ENCODE peak calls at places on chromosomes 3 and 15, in four cellular contexts. One of them, this sample, is unnamed.

GRCh38 chr3:171532294-171532693 is 72.1 kb upstream of the TNIK start:
- DNase-seq in HepG2: no peak
- DNase-seq in GM12878: no peak
- DNase-seq in SK-N-SH: no peak
- DNase-seq in this sample: no peak

GRCh38 chr15:74172751-74173544 is 562 bp upstream of the ISLR start:
- DNase-seq in SK-N-SH: peak; percentile 61
- DNase-seq in GM12878: no peak
- DNase-seq in HepG2: no peak
- DNase-seq in this sample: peak; percentile 34

GRCh38 chr3:187243933-187244564 is 46.8 kb downstream of the RTP1 start:
- DNase-seq in SK-N-SH: no peak
- DNase-seq in HepG2: no peak
- DNase-seq in GM12878: no peak
- DNase-seq in this sample: no peak

GRCh38 chr3:178623666-178624255 is 87.5 kb downstream of the KCNMB2 start:
- DNase-seq in SK-N-SH: no peak
- DNase-seq in GM12878: no peak
- DNase-seq in HepG2: no peak
- DNase-seq in this sample: no peak

GRCh38 chr3:190197346-190197763 is 76.7 kb upstream of the P3H2 start:
- DNase-seq in SK-N-SH: no peak
- DNase-seq in GM12878: no peak
- DNase-seq in HepG2: no peak
- DNase-seq in this sample: no peak

GRCh38 chr3:142098974-142099373 is 50.4 kb downstream of the TFDP2 start:
- DNase-seq in SK-N-SH: no peak
- DNase-seq in HepG2: no peak
- DNase-seq in GM12878: no peak
- DNase-seq in this sample: peak; percentile 39

GRCh38 chr3:184816654-184817053 is 4.7 kb downstream of the VPS8 start:
- DNase-seq in HepG2: no peak
- DNase-seq in GM12878: no peak
- DNase-seq in SK-N-SH: no peak
- DNase-seq in this sample: no peak

GRCh38 chr15:27167738-27168137 is 196.8 kb downstream of the GABRG3 start:
- DNase-seq in HepG2: no peak
- DNase-seq in GM12878: no peak
- DNase-seq in SK-N-SH: no peak
- DNase-seq in this sample: no peak

GRCh38 chr3:25648107-25648535 is 16.6 kb downstream of the TOP2B start:
- DNase-seq in GM12878: peak; percentile 76
- DNase-seq in HepG2: peak; percentile 77
- DNase-seq in SK-N-SH: peak; percentile 59
- DNase-seq in this sample: peak; percentile 77

GRCh38 chr3:112360574-112360973 is 27.6 kb downstream of the CD200 start:
- DNase-seq in HepG2: no peak
- DNase-seq in GM12878: no peak
- DNase-seq in SK-N-SH: no peak
- DNase-seq in this sample: no peak

GRCh38 chr15:100339999-100340398 is 1.8 kb downstream of the ADAMTS17 start:
- DNase-seq in HepG2: no peak
- DNase-seq in GM12878: no peak
- DNase-seq in SK-N-SH: no peak
- DNase-seq in this sample: no peak

GRCh38 chr3:186108106-186108940 is 566 bp downstream of the ETV5 start:
- DNase-seq in HepG2: peak; percentile 59
- DNase-seq in GM12878: no peak
- DNase-seq in SK-N-SH: peak; percentile 87
- DNase-seq in this sample: peak; percentile 63

GRCh38 chr3:131033480-131034080 is 6.9 kb downstream of the NEK11 start:
- DNase-seq in HepG2: peak; percentile 43
- DNase-seq in GM12878: no peak
- DNase-seq in SK-N-SH: peak; percentile 51
- DNase-seq in this sample: peak; percentile 57

GRCh38 chr15:79853492-79854328 is 43.1 kb downstream of the MTHFS start:
- DNase-seq in HepG2: peak; percentile 58
- DNase-seq in SK-N-SH: peak; percentile 60
- DNase-seq in GM12878: peak; percentile 52
- DNase-seq in this sample: peak; percentile 85

GRCh38 chr3:20931834-20932233 is 745.8 kb upstream of the SGO1 start:
- DNase-seq in GM12878: no peak
- DNase-seq in HepG2: no peak
- DNase-seq in SK-N-SH: no peak
- DNase-seq in this sample: no peak

GRCh38 chr3:69016901-69017300 is 3.4 kb upstream of the EOGT start:
- DNase-seq in SK-N-SH: no peak
- DNase-seq in HepG2: no peak
- DNase-seq in GM12878: no peak
- DNase-seq in this sample: peak; percentile 31

GRCh38 chr15:74302821-74303359 is 64.6 kb downstream of the CYP11A1 start:
- DNase-seq in GM12878: no peak
- DNase-seq in SK-N-SH: peak; percentile 93
- DNase-seq in HepG2: peak; percentile 11
- DNase-seq in this sample: peak; percentile 51

GRCh38 chr15:41866263-41866703 is 27.6 kb downstream of the SPTBN5 start:
- DNase-seq in SK-N-SH: peak; percentile 69
- DNase-seq in GM12878: no peak
- DNase-seq in HepG2: peak; percentile 31
- DNase-seq in this sample: no peak

GRCh38 chr15:33370225-33371020 is 59.7 kb downstream of the RYR3 start:
- DNase-seq in HepG2: no peak
- DNase-seq in SK-N-SH: no peak
- DNase-seq in GM12878: no peak
- DNase-seq in this sample: no peak

GRCh38 chr3:173587055-173587454 is 189.5 kb downstream of the NLGN1 start:
- DNase-seq in SK-N-SH: no peak
- DNase-seq in HepG2: no peak
- DNase-seq in GM12878: no peak
- DNase-seq in this sample: no peak

GRCh38 chr3:173584834-173585831 is 187.6 kb downstream of the NLGN1 start:
- DNase-seq in HepG2: no peak
- DNase-seq in GM12878: no peak
- DNase-seq in SK-N-SH: peak; percentile 30
- DNase-seq in this sample: no peak

GRCh38 chr3:173584093-173584833 is 186.7 kb downstream of the NLGN1 start:
- DNase-seq in GM12878: no peak
- DNase-seq in HepG2: no peak
- DNase-seq in SK-N-SH: peak; percentile 57
- DNase-seq in this sample: peak; percentile 12

GRCh38 chr3:173588547-173588946 is 191.0 kb downstream of the NLGN1 start:
- DNase-seq in HepG2: no peak
- DNase-seq in SK-N-SH: no peak
- DNase-seq in GM12878: no peak
- DNase-seq in this sample: no peak

DNA sequence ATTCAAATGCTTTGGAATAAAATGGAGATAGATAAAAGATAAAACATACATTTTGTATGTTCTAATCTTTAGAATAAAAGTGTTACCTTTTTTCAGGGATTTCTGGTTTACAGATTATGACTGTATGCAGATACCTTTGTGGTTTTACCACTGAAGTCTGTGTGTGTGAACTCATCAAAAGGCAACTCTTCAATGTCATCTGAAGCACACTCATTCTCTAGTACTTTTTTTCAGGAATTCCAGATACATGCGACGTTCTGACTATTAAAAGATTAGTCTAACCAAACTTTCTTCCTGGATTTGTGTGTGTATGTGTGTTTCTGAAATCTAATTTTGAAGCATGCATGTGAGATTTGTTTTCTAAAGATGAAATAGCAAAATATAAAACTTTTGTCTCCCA is 188.6 kb downstream of the NLGN1 start:
- DNase-seq in HepG2: no peak
- DNase-seq in SK-N-SH: no peak
- DNase-seq in GM12878: no peak
- DNase-seq in this sample: no peak
- TF ChIP-seq FOXM1 in HepG2: no peak
- TF ChIP-seq FOXM1 in SK-N-SH: no peak
- TF ChIP-seq FOXM1 in GM12878: no peak
- TF ChIP-seq FOXM1 in this sample: no peak

GRCh38 chr3:58214484-58215316 is 3.9 kb upstream of the DNASE1L3 start:
- DNase-seq in SK-N-SH: no peak
- DNase-seq in GM12878: peak; percentile 96
- DNase-seq in HepG2: no peak
- DNase-seq in this sample: no peak
- TF ChIP-seq SMC3 in SK-N-SH: no peak
- TF ChIP-seq SMC3 in GM12878: peak; percentile 1
- TF ChIP-seq SMC3 in HepG2: no peak
- TF ChIP-seq SMC3 in this sample: no peak

DNA sequence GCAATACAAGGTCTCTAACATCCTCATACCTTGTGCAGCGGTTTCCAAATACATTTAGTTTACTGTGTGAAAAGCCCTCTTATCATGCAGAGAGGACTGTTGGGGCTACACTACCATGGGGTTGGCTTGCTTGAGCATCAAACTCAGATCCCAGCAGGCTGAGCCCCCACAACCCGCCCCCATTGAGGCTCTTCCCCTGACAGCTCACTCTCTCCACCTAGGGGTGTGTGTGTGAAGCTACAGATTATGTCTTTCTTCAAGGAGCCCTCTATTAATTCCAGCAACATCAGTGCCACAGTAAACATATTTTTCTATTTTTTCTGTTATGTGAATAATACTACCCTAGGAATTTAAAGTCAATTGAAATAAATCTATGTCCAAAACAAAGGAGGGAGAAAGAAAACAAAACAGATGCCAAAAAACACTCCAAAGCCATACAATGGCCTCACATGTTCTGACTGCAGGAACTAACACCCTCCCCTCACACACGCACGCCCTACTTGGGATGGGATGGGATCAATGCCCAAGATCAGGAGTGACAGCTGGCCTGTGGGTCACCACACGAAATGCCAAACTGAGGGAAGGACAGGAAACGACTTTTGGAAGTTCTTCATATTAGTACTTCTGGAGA is 14.7 kb downstream of the TM4SF4 start:
- DNase-seq in HepG2: no peak
- DNase-seq in SK-N-SH: peak; percentile 44
- DNase-seq in GM12878: no peak
- DNase-seq in this sample: peak; percentile 25
- TF ChIP-seq FOXM1 in HepG2: no peak
- TF ChIP-seq FOXM1 in SK-N-SH: no peak
- TF ChIP-seq FOXM1 in GM12878: no peak
- TF ChIP-seq FOXM1 in this sample: no peak

GRCh38 chr3:17258823-17259436 is 374.2 kb downstream of the PLCL2 start:
- DNase-seq in HepG2: peak; percentile 14
- DNase-seq in SK-N-SH: peak; percentile 38
- DNase-seq in GM12878: no peak
- DNase-seq in this sample: peak; percentile 46
- TF ChIP-seq SMC3 in HepG2: peak; percentile 53
- TF ChIP-seq SMC3 in SK-N-SH: peak; percentile 65
- TF ChIP-seq SMC3 in GM12878: peak; percentile 82
- TF ChIP-seq SMC3 in this sample: peak; percentile 65

DNA sequence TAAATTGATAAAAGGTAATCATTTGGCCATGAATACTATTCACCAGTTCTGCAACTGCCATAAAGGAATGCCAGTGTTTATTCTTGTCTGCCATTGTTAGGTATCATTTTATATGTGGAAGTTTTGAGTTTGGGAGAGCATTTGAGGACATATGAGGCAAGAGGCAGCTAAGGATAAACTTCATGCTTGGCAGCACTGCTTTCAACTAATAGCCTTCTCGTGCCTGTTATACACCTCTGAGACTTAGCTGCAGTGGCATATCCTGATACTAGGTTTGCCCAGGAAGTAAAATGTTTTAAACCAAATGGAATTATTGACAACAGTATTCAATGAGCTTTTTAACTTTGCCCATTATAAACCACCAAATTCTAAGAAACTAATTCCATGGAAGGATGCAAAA is 126.0 kb upstream of the DPH6 start:
- DNase-seq in SK-N-SH: no peak
- DNase-seq in HepG2: no peak
- DNase-seq in GM12878: no peak
- DNase-seq in this sample: no peak
- TF ChIP-seq FOXM1 in SK-N-SH: no peak
- TF ChIP-seq FOXM1 in HepG2: no peak
- TF ChIP-seq FOXM1 in GM12878: no peak
- TF ChIP-seq FOXM1 in this sample: no peak